ENCODE peak calls at places on chromosome 6, in nine cellular contexts. One of them, this sample, is unnamed.
A peak's percentile ranks its signal among the peaks of the same experiment; 100 is the strongest.

GRCh38 chr6:36834576-36835293 is 4.5 kb downstream of the CPNE5 start:
- DNase-seq in stomach: no peak
- DNase-seq in IMR-90: no peak
- DNase-seq in breast epithelium: no peak
- DNase-seq in lower leg skin: no peak
- DNase-seq in HCT116: no peak
- DNase-seq in K562: peak; percentile 43
- DNase-seq in suprapubic skin: no peak
- DNase-seq in H1: no peak
- DNase-seq in this sample: no peak

GRCh38 chr6:7673063-7673536 is 52.8 kb upstream of the BMP6 start:
- DNase-seq in HCT116: peak; percentile 50
- DNase-seq in stomach: peak; percentile 32
- DNase-seq in IMR-90: peak; percentile 5
- DNase-seq in breast epithelium: no peak
- DNase-seq in lower leg skin: peak; percentile 93
- DNase-seq in H1: peak; percentile 25
- DNase-seq in K562: peak; percentile 58
- DNase-seq in suprapubic skin: peak; percentile 82
- DNase-seq in this sample: peak; percentile 74

GRCh38 chr6:155485756-155486155 is 30.1 kb upstream of the NOX3 start:
- DNase-seq in K562: no peak
- DNase-seq in stomach: no peak
- DNase-seq in breast epithelium: no peak
- DNase-seq in IMR-90: no peak
- DNase-seq in H1: no peak
- DNase-seq in HCT116: no peak
- DNase-seq in suprapubic skin: no peak
- DNase-seq in lower leg skin: no peak
- DNase-seq in this sample: no peak

GRCh38 chr6:45830441-45831139 is 185.1 kb downstream of the CLIC5 start:
- DNase-seq in lower leg skin: no peak
- DNase-seq in H1: no peak
- DNase-seq in suprapubic skin: no peak
- DNase-seq in IMR-90: no peak
- DNase-seq in HCT116: no peak
- DNase-seq in stomach: no peak
- DNase-seq in K562: no peak
- DNase-seq in breast epithelium: no peak
- DNase-seq in this sample: no peak

GRCh38 chr6:158628542-158628941 is 16.0 kb downstream of the DYNLT1 start:
- DNase-seq in breast epithelium: no peak
- DNase-seq in HCT116: no peak
- DNase-seq in K562: no peak
- DNase-seq in H1: no peak
- DNase-seq in stomach: peak; percentile 24
- DNase-seq in suprapubic skin: no peak
- DNase-seq in IMR-90: no peak
- DNase-seq in lower leg skin: peak; percentile 62
- DNase-seq in this sample: no peak

GRCh38 chr6:158939255-158940170 is 60.5 kb downstream of the RSPH3 start:
- DNase-seq in suprapubic skin: no peak
- DNase-seq in stomach: no peak
- DNase-seq in lower leg skin: no peak
- DNase-seq in H1: no peak
- DNase-seq in HCT116: no peak
- DNase-seq in K562: no peak
- DNase-seq in breast epithelium: no peak
- DNase-seq in IMR-90: no peak
- DNase-seq in this sample: no peak

GRCh38 chr6:82015043-82015442 is 232.5 kb downstream of the IBTK start:
- DNase-seq in IMR-90: no peak
- DNase-seq in H1: no peak
- DNase-seq in lower leg skin: no peak
- DNase-seq in breast epithelium: no peak
- DNase-seq in suprapubic skin: no peak
- DNase-seq in HCT116: no peak
- DNase-seq in stomach: no peak
- DNase-seq in K562: no peak
- DNase-seq in this sample: no peak

GRCh38 chr6:169165561-169166300 is 87.9 kb downstream of the THBS2 start:
- DNase-seq in suprapubic skin: no peak
- DNase-seq in IMR-90: peak; percentile 77
- DNase-seq in H1: no peak
- DNase-seq in lower leg skin: peak; percentile 68
- DNase-seq in HCT116: no peak
- DNase-seq in stomach: peak; percentile 4
- DNase-seq in K562: no peak
- DNase-seq in breast epithelium: no peak
- DNase-seq in this sample: no peak

GRCh38 chr6:166619912-166620311 is 7.1 kb downstream of the RPS6KA2 start:
- DNase-seq in breast epithelium: no peak
- DNase-seq in lower leg skin: peak; percentile 82
- DNase-seq in HCT116: no peak
- DNase-seq in IMR-90: peak; percentile 98
- DNase-seq in H1: no peak
- DNase-seq in suprapubic skin: no peak
- DNase-seq in stomach: peak; percentile 38
- DNase-seq in K562: no peak
- DNase-seq in this sample: no peak

GRCh38 chr6:23027281-23027680 is 457.9 kb downstream of the HDGFL1 start:
- DNase-seq in HCT116: no peak
- DNase-seq in H1: no peak
- DNase-seq in IMR-90: no peak
- DNase-seq in K562: no peak
- DNase-seq in suprapubic skin: no peak
- DNase-seq in lower leg skin: no peak
- DNase-seq in breast epithelium: no peak
- DNase-seq in stomach: no peak
- DNase-seq in this sample: no peak

GRCh38 chr6:36636283-36636682 is 42.1 kb downstream of the SRSF3 start:
- DNase-seq in IMR-90: no peak
- DNase-seq in breast epithelium: no peak
- DNase-seq in suprapubic skin: no peak
- DNase-seq in K562: no peak
- DNase-seq in H1: no peak
- DNase-seq in HCT116: no peak
- DNase-seq in stomach: no peak
- DNase-seq in lower leg skin: no peak
- DNase-seq in this sample: no peak

GRCh38 chr6:106134906-106135634 is 48.9 kb downstream of the PRDM1 start:
- DNase-seq in K562: peak; percentile 56
- DNase-seq in H1: no peak
- DNase-seq in suprapubic skin: no peak
- DNase-seq in stomach: no peak
- DNase-seq in HCT116: peak; percentile 56
- DNase-seq in lower leg skin: peak; percentile 43
- DNase-seq in IMR-90: no peak
- DNase-seq in breast epithelium: no peak
- DNase-seq in this sample: peak; percentile 13

GRCh38 chr6:106136172-106136571 is 50.0 kb downstream of the PRDM1 start:
- DNase-seq in K562: no peak
- DNase-seq in stomach: no peak
- DNase-seq in suprapubic skin: no peak
- DNase-seq in lower leg skin: peak; percentile 76
- DNase-seq in IMR-90: no peak
- DNase-seq in HCT116: no peak
- DNase-seq in H1: no peak
- DNase-seq in breast epithelium: no peak
- DNase-seq in this sample: no peak

GRCh38 chr6:106141441-106142237 is 55.5 kb downstream of the PRDM1 start:
- DNase-seq in breast epithelium: no peak
- DNase-seq in HCT116: no peak
- DNase-seq in K562: no peak
- DNase-seq in lower leg skin: no peak
- DNase-seq in stomach: no peak
- DNase-seq in suprapubic skin: no peak
- DNase-seq in IMR-90: no peak
- DNase-seq in H1: no peak
- DNase-seq in this sample: no peak

GRCh38 chr6:106136845-106137244 is 50.7 kb downstream of the PRDM1 start:
- DNase-seq in suprapubic skin: no peak
- DNase-seq in breast epithelium: no peak
- DNase-seq in stomach: peak; percentile 5
- DNase-seq in IMR-90: no peak
- DNase-seq in K562: no peak
- DNase-seq in lower leg skin: no peak
- DNase-seq in HCT116: no peak
- DNase-seq in H1: no peak
- DNase-seq in this sample: no peak

DNA sequence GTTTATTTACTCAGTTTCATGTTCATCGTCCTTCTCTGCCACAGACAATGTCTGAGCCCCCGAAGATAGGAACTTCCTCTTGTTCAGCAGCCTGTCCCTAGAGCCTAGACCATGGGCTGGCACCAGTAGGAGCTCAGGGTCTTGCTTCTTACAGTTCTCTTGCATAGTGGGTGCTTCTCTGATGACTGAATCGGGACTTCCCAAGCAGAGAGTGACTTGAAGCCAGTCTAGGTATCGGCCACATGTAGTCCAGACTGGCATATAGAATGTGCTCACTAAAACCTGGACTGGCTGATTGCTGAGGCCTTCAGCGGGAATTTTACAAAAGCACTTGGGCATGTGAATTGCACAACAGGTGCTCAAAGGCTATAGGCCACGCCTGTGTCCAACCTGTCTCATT is 52.0 kb downstream of the PRDM1 start:
- DNase-seq in stomach: peak; percentile 21
- DNase-seq in K562: no peak
- DNase-seq in lower leg skin: peak; percentile 75
- DNase-seq in H1: no peak
- DNase-seq in suprapubic skin: no peak
- DNase-seq in breast epithelium: no peak
- DNase-seq in HCT116: no peak
- DNase-seq in IMR-90: no peak
- DNase-seq in this sample: no peak
- TF ChIP-seq POLR2A in stomach: no peak
- TF ChIP-seq POLR2A in K562: no peak
- TF ChIP-seq POLR2A in lower leg skin: no peak
- TF ChIP-seq POLR2A in H1: no peak
- TF ChIP-seq POLR2A in suprapubic skin: no peak
- TF ChIP-seq POLR2A in breast epithelium: no peak
- TF ChIP-seq POLR2A in HCT116: no peak
- TF ChIP-seq POLR2A in IMR-90: no peak
- TF ChIP-seq POLR2A in this sample: no peak

GRCh38 chr6:3372184-3372846 is 84.5 kb downstream of the SLC22A23 start:
- DNase-seq in IMR-90: no peak
- DNase-seq in lower leg skin: no peak
- DNase-seq in H1: no peak
- DNase-seq in stomach: no peak
- DNase-seq in suprapubic skin: no peak
- DNase-seq in HCT116: no peak
- DNase-seq in breast epithelium: no peak
- DNase-seq in K562: peak; percentile 64
- DNase-seq in this sample: peak; percentile 60
- TF ChIP-seq POLR2A in IMR-90: no peak
- TF ChIP-seq POLR2A in lower leg skin: no peak
- TF ChIP-seq POLR2A in H1: no peak
- TF ChIP-seq POLR2A in stomach: no peak
- TF ChIP-seq POLR2A in suprapubic skin: no peak
- TF ChIP-seq POLR2A in HCT116: no peak
- TF ChIP-seq POLR2A in breast epithelium: no peak
- TF ChIP-seq POLR2A in K562: no peak
- TF ChIP-seq POLR2A in this sample: no peak

GRCh38 chr6:43012364-43012763 is 1.4 kb downstream of the MEA1 start:
- DNase-seq in lower leg skin: no peak
- DNase-seq in H1: no peak
- DNase-seq in suprapubic skin: no peak
- DNase-seq in IMR-90: no peak
- DNase-seq in HCT116: no peak
- DNase-seq in stomach: no peak
- DNase-seq in K562: no peak
- DNase-seq in breast epithelium: no peak
- DNase-seq in this sample: no peak

GRCh38 chr6:43016166-43016915 is 2.3 kb downstream of the KLHDC3 start:
- DNase-seq in breast epithelium: no peak
- DNase-seq in lower leg skin: no peak
- DNase-seq in IMR-90: no peak
- DNase-seq in K562: no peak
- DNase-seq in suprapubic skin: no peak
- DNase-seq in stomach: no peak
- DNase-seq in HCT116: no peak
- DNase-seq in H1: no peak
- DNase-seq in this sample: peak; percentile 19

GRCh38 chr6:43014434-43014909 is 423 bp downstream of the KLHDC3 start:
- DNase-seq in lower leg skin: no peak
- DNase-seq in stomach: no peak
- DNase-seq in suprapubic skin: no peak
- DNase-seq in K562: no peak
- DNase-seq in H1: no peak
- DNase-seq in IMR-90: peak; percentile 45
- DNase-seq in breast epithelium: no peak
- DNase-seq in HCT116: no peak
- DNase-seq in this sample: no peak

GRCh38 chr6:43013020-43013842 is 515 bp downstream of the MEA1 start:
- DNase-seq in K562: no peak
- DNase-seq in breast epithelium: no peak
- DNase-seq in HCT116: no peak
- DNase-seq in IMR-90: peak; percentile 21
- DNase-seq in suprapubic skin: no peak
- DNase-seq in lower leg skin: no peak
- DNase-seq in H1: no peak
- DNase-seq in stomach: no peak
- DNase-seq in this sample: peak; percentile 88

GRCh38 chr6:43013843-43014433 is at the start of the genes KLHDC3 and MEA1:
- DNase-seq in breast epithelium: peak; percentile 98
- DNase-seq in lower leg skin: peak; percentile 100
- DNase-seq in H1: peak; percentile 100
- DNase-seq in K562: peak; percentile 97
- DNase-seq in HCT116: peak; percentile 100
- DNase-seq in IMR-90: peak; percentile 100
- DNase-seq in stomach: peak; percentile 99
- DNase-seq in suprapubic skin: peak; percentile 100
- DNase-seq in this sample: peak; percentile 100
- TF ChIP-seq POLR2A in breast epithelium: no peak
- TF ChIP-seq POLR2A in lower leg skin: no peak
- TF ChIP-seq POLR2A in H1: no peak
- TF ChIP-seq POLR2A in K562: peak; percentile 71
- TF ChIP-seq POLR2A in HCT116: peak; percentile 56
- TF ChIP-seq POLR2A in IMR-90: peak; percentile 40
- TF ChIP-seq POLR2A in stomach: no peak
- TF ChIP-seq POLR2A in suprapubic skin: no peak
- TF ChIP-seq POLR2A in this sample: peak; percentile 74

DNA sequence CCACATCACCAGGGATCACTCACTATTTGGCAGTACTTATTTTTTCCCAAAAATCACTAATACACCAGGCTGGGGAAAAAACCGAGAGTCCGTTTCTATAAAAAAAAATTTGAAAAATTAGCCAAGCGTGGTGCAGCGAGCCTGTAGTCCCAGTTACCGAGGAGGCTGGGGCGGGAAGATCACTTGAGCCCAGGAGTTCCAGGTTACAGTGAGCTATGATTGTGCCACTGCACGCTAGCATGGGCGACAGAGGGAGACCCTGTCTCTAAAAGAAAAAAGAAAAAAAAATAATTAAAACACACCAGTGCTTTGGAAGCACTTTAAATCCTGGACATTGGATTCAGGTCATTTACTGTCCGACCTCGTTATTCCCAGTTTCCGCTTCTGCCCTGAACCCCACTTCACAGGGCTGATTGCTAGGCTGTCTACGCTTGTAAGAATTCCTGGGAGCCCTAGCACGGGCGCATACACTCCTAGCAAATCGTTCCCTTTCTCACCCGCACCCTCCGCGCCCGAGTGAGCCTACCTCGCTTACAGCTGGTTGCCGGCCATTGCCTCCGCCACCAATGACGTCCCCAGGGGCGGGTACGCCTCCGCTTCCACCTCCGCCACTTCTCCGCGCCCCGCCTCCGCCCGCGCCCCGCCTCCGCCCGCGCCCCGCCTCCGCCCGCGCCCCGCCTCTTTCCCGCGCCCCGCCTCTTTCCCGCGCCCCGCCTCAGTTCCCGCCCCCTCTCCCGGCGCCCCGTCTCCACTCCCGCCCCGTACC is at the start of gene TPMT:
- DNase-seq in breast epithelium: peak; percentile 98
- DNase-seq in suprapubic skin: no peak
- DNase-seq in H1: no peak
- DNase-seq in HCT116: no peak
- DNase-seq in IMR-90: no peak
- DNase-seq in stomach: peak; percentile 32
- DNase-seq in K562: no peak
- DNase-seq in lower leg skin: peak; percentile 100
- DNase-seq in this sample: peak; percentile 51
- TF ChIP-seq POLR2A in breast epithelium: no peak
- TF ChIP-seq POLR2A in suprapubic skin: no peak
- TF ChIP-seq POLR2A in H1: peak; percentile 69
- TF ChIP-seq POLR2A in HCT116: peak; percentile 31
- TF ChIP-seq POLR2A in IMR-90: peak; percentile 88
- TF ChIP-seq POLR2A in stomach: peak; percentile 85
- TF ChIP-seq POLR2A in K562: peak; percentile 92
- TF ChIP-seq POLR2A in lower leg skin: no peak
- TF ChIP-seq POLR2A in this sample: peak; percentile 61